ENCODE peak calls at places on chromosomes 11 and 22, in seven cellular contexts. Q is esophagus squamous epithelium, D is A673, I is K562, W is mammary epithelial cell, P is HepG2, S is uterus. M is an unnamed sample.

GRCh38 chr11:107676341-107676740 is 35.5 kb downstream of the SLN start:
- DNase-seq in Q (no peak), D (no peak), I (no peak), W (no peak), P (no peak), S (no peak), M (no peak)

GRCh38 chr11:66338276-66339162 is 2.3 kb upstream of the RIN1 start:
- DNase-seq in Q (no peak), D (no peak), I (no peak), W (no peak), P (no peak), S (no peak), M (no peak)

GRCh38 chr11:32094931-32095330 is 4.1 kb downstream of the RCN1 start:
- DNase-seq in Q (no peak), D (no peak), I (no peak), W (no peak), P (no peak), S (no peak), M (no peak)

GRCh38 chr11:112241486-112241885 is 15.3 kb downstream of the PTS start:
- DNase-seq in Q (no peak), D (no peak), I (no peak), W (no peak), P (peak; percentile 76), S (peak; percentile 30), M (no peak)

GRCh38 chr11:118606157-118606843 is 1.1 kb upstream of the PHLDB1 start:
- DNase-seq in Q (no peak), D (no peak), I (peak; percentile 26), W (no peak), P (no peak), S (no peak), M (no peak)

GRCh38 chr11:28393348-28393747 is 285.2 kb downstream of the METTL15 start:
- DNase-seq in Q (no peak), D (no peak), I (no peak), W (no peak), P (no peak), S (no peak), M (no peak)

GRCh38 chr11:110798231-110798630 is 86.0 kb upstream of the ARHGAP20 start:
- DNase-seq in Q (no peak), D (no peak), I (no peak), W (no peak), P (no peak), S (no peak), M (no peak)

GRCh38 chr22:36244522-36245391 is 5.4 kb upstream of the APOL2 start:
- DNase-seq in Q (no peak), D (no peak), I (no peak), W (no peak), P (no peak), S (peak; percentile 52), M (no peak)

GRCh38 chr11:60840711-60841430 is 1.0 kb upstream of the CCDC86 start:
- DNase-seq in Q (no peak), D (no peak), I (no peak), W (no peak), P (no peak), S (peak; percentile 58), M (no peak)

GRCh38 chr11:13080861-13081260 is 71.7 kb downstream of the RASSF10 start:
- DNase-seq in Q (no peak), D (no peak), I (no peak), W (no peak), P (no peak), S (no peak), M (no peak)

GRCh38 chr11:46050065-46050464 is 71.2 kb downstream of the PHF21A start:
- DNase-seq in Q (no peak), D (peak; percentile 75), I (no peak), W (peak; percentile 67), P (peak; percentile 27), S (peak; percentile 31), M (no peak)

GRCh38 chr11:102168483-102168882 is 58.2 kb downstream of the YAP1 start:
- DNase-seq in Q (no peak), D (no peak), I (no peak), W (peak; percentile 28), P (no peak), S (no peak), M (no peak)

GRCh38 chr11:57427692-57428082 is 766 bp upstream of the SLC43A3 start:
- DNase-seq in Q (no peak), D (no peak), I (no peak), W (no peak), P (no peak), S (peak; percentile 89), M (no peak)

GRCh38 chr22:27075028-27075678 is 417.8 kb downstream of the MIAT start:
- DNase-seq in Q (no peak), D (no peak), I (no peak), W (no peak), P (no peak), S (no peak), M (no peak)

GRCh38 chr22:40021401-40022000 is 26.7 kb downstream of the FAM83F start:
- DNase-seq in Q (no peak), D (no peak), I (no peak), W (no peak), P (no peak), S (no peak), M (no peak)

GRCh38 chr11:83042966-83043711 is 28.6 kb downstream of the RAB30 start:
- DNase-seq in Q (no peak), D (no peak), I (no peak), W (peak; percentile 49), P (no peak), S (no peak), M (no peak)

GRCh38 chr11:64152841-64153691 is 12.8 kb downstream of the MACROD1 start:
- DNase-seq in Q (no peak), D (peak; percentile 81), I (peak; percentile 72), W (peak; percentile 29), P (peak; percentile 15), S (peak; percentile 69), M (peak; percentile 59)

GRCh38 chr11:62732830-62733229 is 4.5 kb downstream of the TTC9C start:
- DNase-seq in Q (no peak), D (peak; percentile 65), I (no peak), W (peak; percentile 41), P (peak; percentile 43), S (no peak), M (no peak)

GRCh38 chr11:118996926-118997626 is 862 bp upstream of the CENATAC start:
- DNase-seq in Q (no peak), D (peak; percentile 71), I (peak; percentile 60), W (peak; percentile 16), P (peak; percentile 48), S (no peak), M (no peak)

GRCh38 chr11:50267851-50268250 is 235.2 kb downstream of the OR4C45 start:
- DNase-seq in Q (no peak), D (no peak), I (no peak), W (no peak), P (no peak), S (no peak), M (no peak)

GRCh38 chr11:111457731-111458368 is 54.3 kb downstream of the BTG4 start:
- DNase-seq in Q (no peak), D (no peak), I (no peak), W (no peak), P (no peak), S (no peak), M (no peak)

GRCh38 chr11:125517116-125517804 is 21.2 kb upstream of the FEZ1 start:
- DNase-seq in Q (no peak), D (peak; percentile 83), I (peak; percentile 56), W (no peak), P (no peak), S (peak; percentile 22), M (no peak)

GRCh38 chr22:17481424-17481823 is 81.9 kb upstream of the SLC25A18 start:
- DNase-seq in Q (no peak), D (no peak), I (no peak), W (no peak), P (no peak), S (no peak), M (no peak)
- H3K4me1 ChIP-seq in Q (no peaks in the 10 kb centered on the region), D (peaks cover 17% of the 10 kb centered on the region), I (no peaks in the 10 kb centered on the region), W (no peaks in the 10 kb centered on the region), P (no peaks in the 10 kb centered on the region), S (no peaks in the 10 kb centered on the region), M (no peaks in the 10 kb centered on the region)

GRCh38 chr11:1896468-1896867 is 4.8 kb upstream of the PRR33 start:
- DNase-seq in Q (no peak), D (no peak), I (no peak), W (no peak), P (no peak), S (no peak), M (no peak)
- H3K4me3 ChIP-seq in Q (no peak overlapping the region), D (no peak overlapping the region), I (no peak overlapping the region), W (no peak overlapping the region), P (no peak overlapping the region), S (no peak overlapping the region), M (no peak overlapping the region)

DNA sequence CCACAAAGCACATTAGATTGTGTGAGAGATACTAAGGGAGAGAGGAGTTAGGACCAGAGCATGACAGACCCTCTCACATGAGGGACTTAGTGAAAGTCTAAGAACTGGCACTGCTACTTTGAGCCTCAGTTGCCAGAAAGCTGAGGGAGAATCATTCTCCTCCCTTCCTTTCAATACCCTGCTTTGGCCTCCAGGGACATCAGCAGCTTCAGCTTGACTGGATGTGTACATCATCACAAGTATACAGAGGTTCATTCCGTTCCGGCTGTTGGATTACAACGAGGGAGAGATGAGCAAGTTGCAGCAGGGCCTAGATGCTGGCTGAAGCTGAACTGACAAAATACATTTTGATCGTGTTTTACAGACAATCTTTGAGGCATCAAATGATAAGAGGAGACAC is 15.7 kb upstream of the ANO5 start:
- DNase-seq in Q (no peak), D (no peak), I (no peak), W (no peak), P (peak; percentile 5), S (no peak), M (no peak)
- TF ChIP-seq CTCF in Q (no peak), D (peak; percentile 25), I (no peak), W (no peak), P (no peak), S (no peak), M (peak; percentile 33)

GRCh38 chr11:44861829-44862545 is 88.7 kb downstream of the TP53I11 start:
- DNase-seq in Q (no peak), D (peak; percentile 91), I (peak; percentile 71), W (peak; percentile 97), P (peak; percentile 44), S (peak; percentile 84), M (peak; percentile 46)

GRCh38 chr11:44860967-44861828 is 89.5 kb downstream of the TP53I11 start:
- DNase-seq in Q (no peak), D (no peak), I (no peak), W (no peak), P (no peak), S (no peak), M (no peak)

GRCh38 chr11:44863231-44863630 is 87.5 kb downstream of the TP53I11 start:
- DNase-seq in Q (no peak), D (no peak), I (no peak), W (no peak), P (no peak), S (no peak), M (no peak)

GRCh38 chr11:44860346-44860745 is 90.3 kb downstream of the TP53I11 start:
- DNase-seq in Q (no peak), D (no peak), I (no peak), W (no peak), P (no peak), S (no peak), M (no peak)

DNA sequence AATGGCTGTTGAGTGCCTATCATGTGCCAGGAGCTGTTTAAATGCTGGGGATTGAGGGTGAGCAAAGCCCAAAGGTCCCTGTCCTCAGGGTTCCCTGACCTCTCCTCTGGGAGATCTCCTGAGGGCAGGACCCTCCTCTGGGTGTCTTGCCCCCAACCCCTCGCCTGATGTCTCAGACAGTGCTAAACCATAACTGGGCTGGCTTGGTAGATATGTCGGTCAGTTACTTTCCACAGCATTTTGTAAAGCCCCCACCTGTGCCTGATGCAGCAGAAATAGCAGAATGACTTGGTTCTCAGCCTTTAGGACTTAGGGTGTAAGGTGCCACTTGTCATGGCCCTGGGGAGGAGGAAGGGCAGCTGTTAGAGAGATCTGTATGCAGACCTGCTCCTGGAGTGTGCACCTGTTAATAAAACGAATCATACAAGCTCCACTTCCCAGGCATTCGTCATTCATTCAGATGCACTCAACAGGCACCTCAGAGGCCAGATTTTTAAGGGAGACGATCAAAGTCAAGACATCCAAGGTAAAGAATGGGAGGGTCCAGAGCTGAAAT is 88.1 kb downstream of the TP53I11 start:
- DNase-seq in Q (no peak), D (no peak), I (no peak), W (peak; percentile 9), P (no peak), S (no peak), M (no peak)
- H3K4me1 ChIP-seq in Q (peaks cover 16% of the 10 kb centered on the region), D (peaks cover 14% of the 10 kb centered on the region), I (peaks cover 7% of the 10 kb centered on the region), W (peaks cover 11% of the 10 kb centered on the region), P (no peaks in the 10 kb centered on the region), S (peaks cover 13% of the 10 kb centered on the region), M (no peaks in the 10 kb centered on the region)

M was measured in BE2C.